ENCODE peak calls at places on chromosomes 16 and 17, in seven cellular contexts. D is small intestine, N is iPS DF 6.9, J is stomach, I is kidney, W is RWPE1, B is pancreas. L is an unnamed sample.

GRCh38 chr16:2455081-2455845 is 4.6 kb upstream of the TEDC2 start:
- DNase-seq in D (no peak), N (no peak), J (no peak), I (no peak), W (no peak), B (no peak), L (no peak)

GRCh38 chr16:81548901-81549546 is 104.4 kb downstream of the CMIP start:
- DNase-seq in D (peak), N (no peak), J (no peak), I (no peak), W (no peak), B (peak), L (no peak)

GRCh38 chr16:67394271-67395104 is 1.2 kb upstream of the TPPP3 start:
- DNase-seq in D (no peak), N (no peak), J (no peak), I (peak), W (no peak), B (peak), L (peak)

GRCh38 chr16:84604477-84605013 is 13.3 kb downstream of the COTL1 start:
- DNase-seq in D (no peak), N (no peak), J (no peak), I (no peak), W (no peak), B (no peak), L (no peak)

GRCh38 chr17:11293480-11293879 is 52.5 kb downstream of the SHISA6 start:
- DNase-seq in D (no peak), N (no peak), J (no peak), I (no peak), W (no peak), B (no peak), L (no peak)

GRCh38 chr16:3190949-3191353 is 2.9 kb downstream of the OR1F1 start:
- DNase-seq in D (no peak), N (no peak), J (no peak), I (no peak), W (no peak), B (no peak), L (no peak)

GRCh38 chr17:21353326-21354010 is 22.7 kb upstream of the KCNJ12 start:
- DNase-seq in D (no peak), N (no peak), J (no peak), I (peak), W (no peak), B (no peak), L (no peak)

GRCh38 chr17:34207572-34207971 is 47.5 kb upstream of the CCL2 start:
- DNase-seq in D (no peak), N (no peak), J (no peak), I (no peak), W (no peak), B (no peak), L (no peak)

GRCh38 chr17:29590261-29590978 is 972 bp upstream of the GIT1 start:
- DNase-seq in D (no peak), N (no peak), J (no peak), I (no peak), W (peak), B (peak), L (no peak)

GRCh38 chr17:45432405-45433113 is at the start of gene ARHGAP27:
- DNase-seq in D (peak), N (no peak), J (peak), I (peak), W (peak), B (no peak), L (peak)

GRCh38 chr16:79158337-79158736 is 442.2 kb downstream of the MAF start:
- DNase-seq in D (no peak), N (no peak), J (no peak), I (no peak), W (no peak), B (no peak), L (peak)

GRCh38 chr17:55632893-55633292 is 89.8 kb downstream of the TMEM100 start:
- DNase-seq in D (no peak), N (no peak), J (no peak), I (no peak), W (no peak), B (no peak), L (no peak)

GRCh38 chr17:2700031-2700490 is 11.5 kb downstream of the CLUH start:
- DNase-seq in D (no peak), N (no peak), J (no peak), I (peak), W (no peak), B (no peak), L (no peak)

GRCh38 chr17:7854078-7854777 is 638 bp upstream of the TMEM88 start:
- DNase-seq in D (no peak), N (no peak), J (no peak), I (peak), W (no peak), B (peak), L (no peak)

GRCh38 chr16:56767018-56767417 is 37.1 kb downstream of the NUP93 start:
- DNase-seq in D (no peak), N (no peak), J (no peak), I (no peak), W (no peak), B (no peak), L (no peak)

GRCh38 chr17:41664587-41665565 is 23.8 kb upstream of the EIF1 start:
- DNase-seq in D (no peak), N (no peak), J (no peak), I (no peak), W (no peak), B (no peak), L (no peak)

GRCh38 chr17:3976675-3977171 is 12.5 kb upstream of the ATP2A3 start:
- DNase-seq in D (peak), N (no peak), J (peak), I (peak), W (no peak), B (peak), L (no peak)

DNA sequence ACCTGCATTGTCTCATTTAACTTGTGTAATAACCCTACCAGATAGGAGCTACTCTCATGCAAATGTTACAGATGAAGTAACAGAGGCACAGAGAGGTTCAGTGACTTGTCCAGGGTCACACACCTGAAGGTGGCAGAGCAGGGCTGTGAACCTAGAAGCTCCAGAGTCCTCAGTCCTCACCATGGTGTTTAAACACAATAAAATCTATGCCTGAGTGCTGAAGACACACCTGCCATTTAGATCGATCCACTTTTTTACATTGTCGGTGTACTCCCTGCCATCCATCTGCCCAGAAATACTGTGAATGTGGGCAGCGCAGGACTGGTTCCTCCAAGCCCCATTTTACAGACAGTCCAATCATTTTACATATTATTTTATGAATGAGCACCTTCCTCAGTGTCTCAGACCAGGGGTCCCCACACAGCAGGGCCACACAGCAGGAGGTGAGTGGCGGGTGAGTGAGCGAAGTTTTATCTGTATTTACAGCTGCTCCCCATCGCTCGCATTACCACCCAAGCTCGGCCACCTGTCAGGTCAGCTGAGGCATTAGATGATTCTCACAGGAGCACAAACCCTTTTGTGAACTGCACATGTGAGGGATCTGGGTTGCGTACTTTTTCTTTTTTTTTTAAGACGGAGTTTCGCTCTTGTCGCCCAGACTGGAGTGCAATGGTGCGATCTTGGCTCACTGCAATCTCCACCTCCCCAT is 5.6 kb downstream of the IL4R start:
- DNase-seq in D (peak), N (no peak), J (no peak), I (peak), W (no peak), B (no peak), L (no peak)
- H3K27ac ChIP-seq in D (no peak), N (no peak), J (peak), I (no peak), W (peak), B (no peak), L (no peak)

GRCh38 chr17:58386708-58387107 is 30.6 kb downstream of the RNF43 start:
- DNase-seq in D (no peak), N (no peak), J (no peak), I (no peak), W (no peak), B (no peak), L (no peak)

GRCh38 chr17:58388302-58389190 is 28.8 kb downstream of the RNF43 start:
- DNase-seq in D (no peak), N (no peak), J (no peak), I (no peak), W (no peak), B (no peak), L (peak)

GRCh38 chr17:58385359-58385899 is 31.9 kb downstream of the RNF43 start:
- DNase-seq in D (no peak), N (no peak), J (no peak), I (no peak), W (no peak), B (no peak), L (no peak)

GRCh38 chr17:58384900-58385299 is 32.4 kb downstream of the RNF43 start:
- DNase-seq in D (no peak), N (no peak), J (no peak), I (no peak), W (no peak), B (no peak), L (no peak)

GRCh38 chr17:58387834-58388233 is 29.5 kb downstream of the RNF43 start:
- DNase-seq in D (peak), N (no peak), J (no peak), I (no peak), W (no peak), B (no peak), L (no peak)
- H3K27ac ChIP-seq in D (no peak), N (no peak), J (peak), I (no peak), W (no peak), B (no peak), L (no peak)

DNA sequence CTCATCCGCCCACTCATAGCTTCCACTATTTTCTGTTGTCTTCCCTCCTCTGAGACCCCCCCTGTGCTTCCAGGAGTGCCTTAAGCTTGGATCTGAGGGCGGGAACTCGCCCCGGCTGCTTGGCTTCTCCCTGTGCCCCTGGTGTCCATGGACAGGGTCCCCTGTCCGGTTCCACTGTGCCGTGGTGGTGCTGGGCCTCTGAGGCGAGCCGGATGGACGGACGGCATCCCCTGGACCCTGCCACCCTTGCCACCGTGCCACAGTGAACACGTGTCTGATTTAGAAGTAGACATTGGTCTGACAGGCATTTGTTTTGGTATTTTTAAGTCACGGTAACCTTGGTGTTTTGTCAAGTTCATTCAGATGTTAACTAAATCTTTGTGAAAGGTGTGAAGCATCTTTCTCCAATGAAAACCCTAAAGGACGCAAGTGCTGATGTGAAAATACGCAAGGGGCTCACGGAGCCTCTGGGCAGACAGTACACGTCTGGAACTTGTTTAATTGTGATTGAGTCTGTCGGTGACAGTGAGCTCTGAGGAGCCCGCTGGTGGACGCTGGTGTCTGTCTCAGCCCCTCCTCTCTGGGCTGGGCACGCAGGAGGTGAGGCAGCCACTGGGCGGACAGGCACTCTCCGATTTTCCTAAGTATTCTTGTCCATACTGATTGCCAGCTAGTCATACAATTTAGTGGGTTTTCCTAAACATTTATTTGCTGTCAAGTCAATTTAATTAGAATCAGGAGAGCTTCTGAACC is 26.3 kb downstream of the ZNF750 start:
- DNase-seq in D (no peak), N (no peak), J (no peak), I (no peak), W (no peak), B (no peak), L (no peak)
- H3K27ac ChIP-seq in D (no peak), N (no peak), J (no peak), I (no peak), W (no peak), B (no peak), L (no peak)

GRCh38 chr16:47493358-47494337 is 32.5 kb downstream of the PHKB start:
- DNase-seq in D (no peak), N (no peak), J (no peak), I (no peak), W (no peak), B (no peak), L (no peak)
- H3K27ac ChIP-seq in D (peak), N (no peak), J (peak), I (peak), W (no peak), B (no peak), L (no peak)

GRCh38 chr16:65763640-65764305 is 602.7 kb upstream of the CDH5 start:
- DNase-seq in D (no peak), N (no peak), J (no peak), I (no peak), W (no peak), B (no peak), L (no peak)

GRCh38 chr16:65757064-65757463 is 609.4 kb upstream of the CDH5 start:
- DNase-seq in D (no peak), N (no peak), J (no peak), I (no peak), W (no peak), B (no peak), L (no peak)

GRCh38 chr16:65756163-65756562 is 610.3 kb upstream of the CDH5 start:
- DNase-seq in D (no peak), N (no peak), J (no peak), I (no peak), W (no peak), B (no peak), L (no peak)

GRCh38 chr16:65758620-65759019 is 607.9 kb upstream of the CDH5 start:
- DNase-seq in D (no peak), N (no peak), J (no peak), I (no peak), W (no peak), B (no peak), L (no peak)

GRCh38 chr16:65760874-65761273 is 605.6 kb upstream of the CDH5 start:
- DNase-seq in D (no peak), N (no peak), J (no peak), I (no peak), W (no peak), B (no peak), L (no peak)
- H3K27ac ChIP-seq in D (no peak), N (no peak), J (no peak), I (no peak), W (no peak), B (no peak), L (no peak)

DNA sequence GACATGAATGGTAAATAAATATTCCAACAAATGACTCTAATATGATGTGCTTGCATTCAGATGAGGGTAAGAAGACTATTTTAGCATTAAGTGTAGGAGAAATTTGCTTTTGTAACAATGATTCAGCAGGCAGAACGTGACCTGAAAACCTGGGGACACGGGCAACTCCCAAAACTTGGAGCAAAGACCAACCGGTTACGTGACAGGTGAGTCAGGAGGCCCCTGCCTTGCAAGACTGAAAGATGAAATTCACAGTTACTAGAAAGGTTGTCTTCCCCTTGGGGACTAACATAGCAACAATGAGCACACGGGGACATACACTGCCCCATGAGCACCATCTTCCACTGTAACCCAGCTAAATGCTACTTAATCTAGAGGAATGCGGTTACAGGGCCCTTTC is 33.5 kb upstream of the ERN1 start:
- DNase-seq in D (no peak), N (no peak), J (no peak), I (no peak), W (no peak), B (no peak), L (no peak)
- H3K27ac ChIP-seq in D (no peak), N (no peak), J (peak), I (no peak), W (no peak), B (no peak), L (no peak)

L was measured in GM23338.